ENCODE peak calls at places on chromosome 1, in six cellular contexts. One of them, this sample, is unnamed.

GRCh38 chr1:94296018-94296417 is 58.6 kb upstream of the ARHGAP29 start:
- DNase-seq in ovary: no peak
- DNase-seq in AG04449: no peak
- DNase-seq in mucosa of descending colon: no peak
- DNase-seq in hepatocyte: no peak
- DNase-seq in NB4: no peak
- DNase-seq in this sample: peak; percentile 45

GRCh38 chr1:235329139-235329808 is 904 bp downstream of the GGPS1 start:
- DNase-seq in hepatocyte: peak; percentile 64
- DNase-seq in ovary: no peak
- DNase-seq in NB4: peak; percentile 70
- DNase-seq in AG04449: no peak
- DNase-seq in mucosa of descending colon: peak; percentile 60
- DNase-seq in this sample: peak; percentile 47

GRCh38 chr1:84691139-84691783 is 1.0 kb upstream of the SSX2IP start:
- DNase-seq in hepatocyte: no peak
- DNase-seq in mucosa of descending colon: no peak
- DNase-seq in AG04449: no peak
- DNase-seq in ovary: no peak
- DNase-seq in NB4: peak; percentile 14
- DNase-seq in this sample: no peak

GRCh38 chr1:97553975-97554374 is 366.9 kb downstream of the DPYD start:
- DNase-seq in AG04449: no peak
- DNase-seq in NB4: no peak
- DNase-seq in mucosa of descending colon: no peak
- DNase-seq in hepatocyte: no peak
- DNase-seq in ovary: no peak
- DNase-seq in this sample: no peak

GRCh38 chr1:70675737-70676156 is 264.7 kb downstream of the CTH start:
- DNase-seq in ovary: no peak
- DNase-seq in hepatocyte: no peak
- DNase-seq in NB4: peak; percentile 4
- DNase-seq in mucosa of descending colon: no peak
- DNase-seq in AG04449: no peak
- DNase-seq in this sample: no peak

GRCh38 chr1:183569141-183569540 is 21.1 kb downstream of the NCF2 start:
- DNase-seq in mucosa of descending colon: no peak
- DNase-seq in hepatocyte: peak; percentile 23
- DNase-seq in ovary: no peak
- DNase-seq in AG04449: no peak
- DNase-seq in NB4: no peak
- DNase-seq in this sample: peak; percentile 95

GRCh38 chr1:237709355-237709754 is 181.4 kb downstream of the ZP4 start:
- DNase-seq in mucosa of descending colon: no peak
- DNase-seq in AG04449: no peak
- DNase-seq in hepatocyte: peak; percentile 16
- DNase-seq in NB4: no peak
- DNase-seq in ovary: no peak
- DNase-seq in this sample: no peak

GRCh38 chr1:41806472-41807155 is 112.1 kb downstream of the HIVEP3 start:
- DNase-seq in ovary: no peak
- DNase-seq in AG04449: no peak
- DNase-seq in NB4: peak; percentile 54
- DNase-seq in mucosa of descending colon: no peak
- DNase-seq in hepatocyte: no peak
- DNase-seq in this sample: no peak

GRCh38 chr1:183103141-183103540 is 79.9 kb downstream of the LAMC1 start:
- DNase-seq in NB4: no peak
- DNase-seq in hepatocyte: no peak
- DNase-seq in AG04449: no peak
- DNase-seq in ovary: no peak
- DNase-seq in mucosa of descending colon: no peak
- DNase-seq in this sample: no peak

GRCh38 chr1:214337536-214337935 is 56.6 kb downstream of the SMYD2 start:
- DNase-seq in mucosa of descending colon: no peak
- DNase-seq in ovary: no peak
- DNase-seq in hepatocyte: peak; percentile 38
- DNase-seq in AG04449: no peak
- DNase-seq in NB4: no peak
- DNase-seq in this sample: no peak

GRCh38 chr1:7663451-7664146 is 107.5 kb upstream of the VAMP3 start:
- DNase-seq in mucosa of descending colon: no peak
- DNase-seq in AG04449: no peak
- DNase-seq in hepatocyte: no peak
- DNase-seq in ovary: no peak
- DNase-seq in NB4: no peak
- DNase-seq in this sample: no peak

GRCh38 chr1:43082701-43083100 is 89.4 kb downstream of the EBNA1BP2 start:
- DNase-seq in mucosa of descending colon: no peak
- DNase-seq in ovary: no peak
- DNase-seq in hepatocyte: no peak
- DNase-seq in NB4: no peak
- DNase-seq in AG04449: no peak
- DNase-seq in this sample: no peak

GRCh38 chr1:11836955-11837766 is 10.4 kb downstream of the NPPA start:
- DNase-seq in AG04449: no peak
- DNase-seq in mucosa of descending colon: no peak
- DNase-seq in ovary: no peak
- DNase-seq in NB4: no peak
- DNase-seq in hepatocyte: no peak
- DNase-seq in this sample: no peak

GRCh38 chr1:204580862-204581261 is 64.7 kb downstream of the MDM4 start:
- DNase-seq in NB4: no peak
- DNase-seq in ovary: no peak
- DNase-seq in AG04449: no peak
- DNase-seq in mucosa of descending colon: no peak
- DNase-seq in hepatocyte: no peak
- DNase-seq in this sample: no peak

GRCh38 chr1:47514229-47514628 is 76.4 kb downstream of the FOXD2 start:
- DNase-seq in NB4: no peak
- DNase-seq in ovary: no peak
- DNase-seq in mucosa of descending colon: no peak
- DNase-seq in hepatocyte: no peak
- DNase-seq in AG04449: no peak
- DNase-seq in this sample: no peak

GRCh38 chr1:184624051-184624450 is 130.6 kb downstream of the EDEM3 start:
- DNase-seq in AG04449: no peak
- DNase-seq in NB4: no peak
- DNase-seq in ovary: no peak
- DNase-seq in hepatocyte: no peak
- DNase-seq in mucosa of descending colon: no peak
- DNase-seq in this sample: peak; percentile 58

GRCh38 chr1:221827307-221827642 is 85.4 kb upstream of the DUSP10 start:
- DNase-seq in NB4: no peak
- DNase-seq in hepatocyte: no peak
- DNase-seq in ovary: no peak
- DNase-seq in AG04449: no peak
- DNase-seq in mucosa of descending colon: no peak
- DNase-seq in this sample: no peak

GRCh38 chr1:203182377-203182927 is 4.1 kb downstream of the CHI3L1 start:
- DNase-seq in mucosa of descending colon: no peak
- DNase-seq in NB4: no peak
- DNase-seq in ovary: no peak
- DNase-seq in hepatocyte: no peak
- DNase-seq in AG04449: no peak
- DNase-seq in this sample: no peak

GRCh38 chr1:204366759-204367158 is 7.0 kb upstream of the PLEKHA6 start:
- DNase-seq in ovary: no peak
- DNase-seq in NB4: peak; percentile 33
- DNase-seq in hepatocyte: no peak
- DNase-seq in AG04449: no peak
- DNase-seq in mucosa of descending colon: no peak
- DNase-seq in this sample: peak; percentile 25

GRCh38 chr1:46617108-46617694 is 590 bp upstream of the MOB3C start:
- DNase-seq in ovary: no peak
- DNase-seq in mucosa of descending colon: no peak
- DNase-seq in hepatocyte: no peak
- DNase-seq in NB4: no peak
- DNase-seq in AG04449: no peak
- DNase-seq in this sample: peak; percentile 44

GRCh38 chr1:56683569-56683968 is 38.5 kb downstream of the PRKAA2 start:
- DNase-seq in mucosa of descending colon: no peak
- DNase-seq in ovary: no peak
- DNase-seq in hepatocyte: no peak
- DNase-seq in AG04449: no peak
- DNase-seq in NB4: no peak
- DNase-seq in this sample: no peak

GRCh38 chr1:214439352-214440119 is 111.9 kb downstream of the PTPN14 start:
- DNase-seq in AG04449: no peak
- DNase-seq in hepatocyte: peak; percentile 83
- DNase-seq in mucosa of descending colon: no peak
- DNase-seq in ovary: peak; percentile 59
- DNase-seq in NB4: peak; percentile 88
- DNase-seq in this sample: peak; percentile 100

GRCh38 chr1:160768295-160768657 is 27.7 kb upstream of the LY9 start:
- DNase-seq in ovary: no peak
- DNase-seq in mucosa of descending colon: peak; percentile 68
- DNase-seq in NB4: peak; percentile 68
- DNase-seq in AG04449: no peak
- DNase-seq in hepatocyte: no peak
- DNase-seq in this sample: peak; percentile 54

GRCh38 chr1:156367386-156368156 is 1.4 kb upstream of the RHBG start:
- DNase-seq in hepatocyte: no peak
- DNase-seq in ovary: no peak
- DNase-seq in mucosa of descending colon: no peak
- DNase-seq in AG04449: no peak
- DNase-seq in NB4: no peak
- DNase-seq in this sample: no peak

GRCh38 chr1:222224576-222224975 is 323.3 kb downstream of the HHIPL2 start:
- DNase-seq in AG04449: no peak
- DNase-seq in mucosa of descending colon: no peak
- DNase-seq in ovary: no peak
- DNase-seq in NB4: no peak
- DNase-seq in hepatocyte: no peak
- DNase-seq in this sample: no peak

GRCh38 chr1:45721207-45721606 is 29.2 kb downstream of the IPP start:
- DNase-seq in ovary: no peak
- DNase-seq in NB4: no peak
- DNase-seq in hepatocyte: no peak
- DNase-seq in mucosa of descending colon: no peak
- DNase-seq in AG04449: peak; percentile 66
- DNase-seq in this sample: no peak

GRCh38 chr1:87826639-87827345 is 498.1 kb downstream of the LMO4 start:
- DNase-seq in AG04449: no peak
- DNase-seq in ovary: peak; percentile 23
- DNase-seq in hepatocyte: peak; percentile 54
- DNase-seq in NB4: peak; percentile 62
- DNase-seq in mucosa of descending colon: peak; percentile 38
- DNase-seq in this sample: peak; percentile 28

GRCh38 chr1:44237721-44238457 is 24.6 kb downstream of the DMAP1 start:
- DNase-seq in hepatocyte: peak; percentile 88
- DNase-seq in AG04449: no peak
- DNase-seq in ovary: peak; percentile 46
- DNase-seq in mucosa of descending colon: peak; percentile 88
- DNase-seq in NB4: peak; percentile 17
- DNase-seq in this sample: no peak
- TF ChIP-seq CTCF in hepatocyte: peak; percentile 68
- TF ChIP-seq CTCF in AG04449: peak; percentile 91
- TF ChIP-seq CTCF in ovary: no peak
- TF ChIP-seq CTCF in mucosa of descending colon: peak; percentile 48
- TF ChIP-seq CTCF in NB4: no peak
- TF ChIP-seq CTCF in this sample: peak; percentile 36

DNA sequence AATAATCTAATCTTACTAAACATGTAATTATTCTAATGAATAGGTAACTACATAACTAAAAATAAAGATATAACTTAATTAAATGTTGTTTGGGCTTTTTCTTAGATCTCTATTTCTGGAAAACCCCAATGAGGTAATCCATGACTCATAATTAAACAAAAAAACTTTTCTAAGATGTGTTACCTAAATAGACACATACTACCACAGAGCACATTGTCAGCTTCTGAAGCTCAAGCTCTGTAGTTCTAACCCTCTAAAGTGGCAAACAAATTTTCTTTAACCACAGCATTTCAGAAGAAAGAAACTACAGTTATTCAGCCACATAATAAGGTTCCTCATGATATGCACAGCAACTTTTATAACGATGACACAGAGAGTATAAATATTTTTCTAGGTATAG is 4.2 kb downstream of the OR6K3 start:
- DNase-seq in NB4: no peak
- DNase-seq in AG04449: no peak
- DNase-seq in hepatocyte: no peak
- DNase-seq in mucosa of descending colon: no peak
- DNase-seq in ovary: no peak
- DNase-seq in this sample: peak; percentile 46
- H3K4me3 ChIP-seq in NB4: no peak overlapping the region
- H3K4me3 ChIP-seq in AG04449: no peak overlapping the region
- H3K4me3 ChIP-seq in hepatocyte: no peak overlapping the region
- H3K4me3 ChIP-seq in mucosa of descending colon: no peak overlapping the region
- H3K4me3 ChIP-seq in ovary: no peak overlapping the region
- H3K4me3 ChIP-seq in this sample: no peak overlapping the region

DNA sequence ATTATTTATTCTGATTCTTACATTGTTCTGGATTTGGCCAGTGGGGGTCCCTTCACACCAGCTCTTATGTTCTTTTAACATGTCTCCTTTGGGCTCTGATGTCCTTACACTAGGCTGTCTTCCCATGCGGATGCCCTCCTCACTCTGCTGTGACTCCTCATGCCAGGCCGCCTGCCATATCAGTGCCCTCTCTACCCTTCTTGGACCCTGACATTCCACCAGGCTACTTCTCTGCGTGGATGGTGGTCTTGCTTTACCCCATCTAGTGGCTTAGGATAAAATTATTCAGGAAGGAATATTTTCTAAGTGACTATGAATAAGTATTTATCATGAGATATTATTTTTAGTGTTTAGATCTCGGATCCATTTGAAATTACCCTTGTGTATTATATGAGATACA is 21.2 kb downstream of the ATF6 start:
- DNase-seq in AG04449: no peak
- DNase-seq in mucosa of descending colon: no peak
- DNase-seq in NB4: no peak
- DNase-seq in hepatocyte: no peak
- DNase-seq in ovary: no peak
- DNase-seq in this sample: no peak
- TF ChIP-seq CTCF in AG04449: no peak
- TF ChIP-seq CTCF in mucosa of descending colon: no peak
- TF ChIP-seq CTCF in NB4: no peak
- TF ChIP-seq CTCF in hepatocyte: no peak
- TF ChIP-seq CTCF in ovary: no peak
- TF ChIP-seq CTCF in this sample: no peak

DNA sequence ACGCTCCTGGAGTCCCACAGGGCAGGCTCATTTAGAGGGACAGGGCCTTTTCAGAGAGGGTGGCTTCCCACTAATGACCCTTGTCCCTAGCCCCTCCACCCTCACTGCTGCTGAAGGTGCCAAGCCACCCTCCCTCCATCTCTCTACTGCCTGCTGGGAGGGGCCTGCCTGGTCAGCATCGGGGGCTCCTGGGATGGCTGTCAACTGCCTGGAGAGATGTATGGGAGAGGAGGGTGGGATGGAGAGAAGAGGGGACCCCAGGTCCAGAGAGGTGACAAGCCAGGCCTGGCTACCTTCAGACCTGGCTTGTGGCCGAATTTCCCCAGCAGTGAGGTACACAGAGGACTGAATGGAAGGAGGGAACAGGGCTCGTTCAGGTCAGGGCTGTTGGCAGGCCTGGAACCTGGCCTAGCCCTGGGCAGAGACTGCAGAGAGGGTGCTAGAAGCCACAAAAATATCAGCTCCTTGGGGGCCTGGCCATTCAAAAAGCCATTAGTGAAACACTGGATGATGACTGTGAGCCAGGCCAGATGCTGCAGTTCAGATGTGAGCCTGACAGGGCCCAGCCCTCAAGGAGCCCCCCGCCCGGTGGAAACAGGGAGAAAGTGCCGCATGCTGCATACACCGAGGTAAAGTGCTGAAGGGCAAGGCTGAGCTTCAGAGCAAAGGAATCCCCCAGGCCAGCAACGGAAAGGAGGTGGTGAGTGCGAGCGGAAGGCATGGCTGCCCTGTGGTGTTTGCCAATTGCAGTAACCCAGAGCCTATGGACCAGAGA is 20.0 kb downstream of the MMEL1 start:
- DNase-seq in AG04449: no peak
- DNase-seq in ovary: no peak
- DNase-seq in hepatocyte: no peak
- DNase-seq in NB4: no peak
- DNase-seq in mucosa of descending colon: no peak
- DNase-seq in this sample: no peak
- H3K4me3 ChIP-seq in AG04449: no peak overlapping the region
- H3K4me3 ChIP-seq in ovary: no peak overlapping the region
- H3K4me3 ChIP-seq in hepatocyte: no peak overlapping the region
- H3K4me3 ChIP-seq in NB4: no peak overlapping the region
- H3K4me3 ChIP-seq in mucosa of descending colon: no peak overlapping the region
- H3K4me3 ChIP-seq in this sample: no peak overlapping the region

This sample was measured in bronchial epithelial cell.